ENCODE peak calls at places on chromosome 22, in ten cellular contexts. One of them, this sample, is unnamed. For H3K4me1, the result is how much of the 10 kb centered on the place peaks cover.

GRCh38 chr22:36808611-36809344 is 8.1 kb downstream of the PVALB start:
- DNase-seq in IMR-90: no peak
- DNase-seq in BE2C: no peak
- DNase-seq in breast epithelium: no peak
- DNase-seq in cardiac muscle cell: no peak
- DNase-seq in gastrocnemius medialis: no peak
- DNase-seq in A549: no peak
- DNase-seq in heart left ventricle: no peak
- DNase-seq in fibroblast of lung: no peak
- DNase-seq in kidney: no peak
- DNase-seq in this sample: no peak

GRCh38 chr22:23012081-23012622 is 58.2 kb upstream of the GNAZ start:
- DNase-seq in cardiac muscle cell: no peak
- DNase-seq in gastrocnemius medialis: no peak
- DNase-seq in kidney: no peak
- DNase-seq in A549: no peak
- DNase-seq in IMR-90: no peak
- DNase-seq in fibroblast of lung: no peak
- DNase-seq in heart left ventricle: no peak
- DNase-seq in BE2C: no peak
- DNase-seq in breast epithelium: no peak
- DNase-seq in this sample: no peak

GRCh38 chr22:35510481-35510934 is 30.1 kb upstream of the RASD2 start:
- DNase-seq in heart left ventricle: no peak
- DNase-seq in fibroblast of lung: peak
- DNase-seq in IMR-90: peak
- DNase-seq in BE2C: no peak
- DNase-seq in breast epithelium: no peak
- DNase-seq in cardiac muscle cell: no peak
- DNase-seq in A549: no peak
- DNase-seq in gastrocnemius medialis: no peak
- DNase-seq in kidney: no peak
- DNase-seq in this sample: no peak

GRCh38 chr22:49092751-49093150 is 734.9 kb downstream of the BRD1 start:
- DNase-seq in fibroblast of lung: no peak
- DNase-seq in breast epithelium: no peak
- DNase-seq in IMR-90: no peak
- DNase-seq in heart left ventricle: no peak
- DNase-seq in gastrocnemius medialis: no peak
- DNase-seq in BE2C: no peak
- DNase-seq in kidney: peak
- DNase-seq in A549: no peak
- DNase-seq in cardiac muscle cell: no peak
- DNase-seq in this sample: no peak

GRCh38 chr22:35634981-35635540 is 13.2 kb upstream of the APOL6 start:
- DNase-seq in BE2C: no peak
- DNase-seq in heart left ventricle: no peak
- DNase-seq in IMR-90: peak
- DNase-seq in gastrocnemius medialis: no peak
- DNase-seq in kidney: no peak
- DNase-seq in fibroblast of lung: no peak
- DNase-seq in A549: no peak
- DNase-seq in cardiac muscle cell: no peak
- DNase-seq in breast epithelium: no peak
- DNase-seq in this sample: no peak

GRCh38 chr22:48942698-48943566 is 884.7 kb downstream of the BRD1 start:
- DNase-seq in cardiac muscle cell: no peak
- DNase-seq in gastrocnemius medialis: no peak
- DNase-seq in breast epithelium: peak
- DNase-seq in BE2C: no peak
- DNase-seq in fibroblast of lung: no peak
- DNase-seq in kidney: no peak
- DNase-seq in heart left ventricle: no peak
- DNase-seq in IMR-90: no peak
- DNase-seq in A549: no peak
- DNase-seq in this sample: no peak

GRCh38 chr22:37310815-37311595 is 28.7 kb downstream of the CYTH4 start:
- DNase-seq in fibroblast of lung: no peak
- DNase-seq in IMR-90: no peak
- DNase-seq in heart left ventricle: peak
- DNase-seq in cardiac muscle cell: no peak
- DNase-seq in breast epithelium: no peak
- DNase-seq in kidney: no peak
- DNase-seq in BE2C: no peak
- DNase-seq in gastrocnemius medialis: no peak
- DNase-seq in A549: no peak
- DNase-seq in this sample: no peak

GRCh38 chr22:44126807-44127206 is 53.9 kb upstream of the PARVG start:
- DNase-seq in cardiac muscle cell: no peak
- DNase-seq in breast epithelium: no peak
- DNase-seq in heart left ventricle: no peak
- DNase-seq in A549: no peak
- DNase-seq in fibroblast of lung: no peak
- DNase-seq in gastrocnemius medialis: no peak
- DNase-seq in IMR-90: no peak
- DNase-seq in BE2C: no peak
- DNase-seq in kidney: no peak
- DNase-seq in this sample: no peak

GRCh38 chr22:39349967-39350802 is at the start of gene SYNGR1:
- DNase-seq in A549: no peak
- DNase-seq in heart left ventricle: no peak
- DNase-seq in BE2C: peak
- DNase-seq in breast epithelium: no peak
- DNase-seq in gastrocnemius medialis: no peak
- DNase-seq in fibroblast of lung: no peak
- DNase-seq in IMR-90: no peak
- DNase-seq in cardiac muscle cell: peak
- DNase-seq in kidney: peak
- DNase-seq in this sample: no peak

GRCh38 chr22:17913705-17914282 is 110.6 kb downstream of the MICAL3 start:
- DNase-seq in IMR-90: peak
- DNase-seq in kidney: no peak
- DNase-seq in breast epithelium: no peak
- DNase-seq in gastrocnemius medialis: no peak
- DNase-seq in fibroblast of lung: peak
- DNase-seq in heart left ventricle: no peak
- DNase-seq in cardiac muscle cell: no peak
- DNase-seq in BE2C: no peak
- DNase-seq in A549: no peak
- DNase-seq in this sample: no peak

DNA sequence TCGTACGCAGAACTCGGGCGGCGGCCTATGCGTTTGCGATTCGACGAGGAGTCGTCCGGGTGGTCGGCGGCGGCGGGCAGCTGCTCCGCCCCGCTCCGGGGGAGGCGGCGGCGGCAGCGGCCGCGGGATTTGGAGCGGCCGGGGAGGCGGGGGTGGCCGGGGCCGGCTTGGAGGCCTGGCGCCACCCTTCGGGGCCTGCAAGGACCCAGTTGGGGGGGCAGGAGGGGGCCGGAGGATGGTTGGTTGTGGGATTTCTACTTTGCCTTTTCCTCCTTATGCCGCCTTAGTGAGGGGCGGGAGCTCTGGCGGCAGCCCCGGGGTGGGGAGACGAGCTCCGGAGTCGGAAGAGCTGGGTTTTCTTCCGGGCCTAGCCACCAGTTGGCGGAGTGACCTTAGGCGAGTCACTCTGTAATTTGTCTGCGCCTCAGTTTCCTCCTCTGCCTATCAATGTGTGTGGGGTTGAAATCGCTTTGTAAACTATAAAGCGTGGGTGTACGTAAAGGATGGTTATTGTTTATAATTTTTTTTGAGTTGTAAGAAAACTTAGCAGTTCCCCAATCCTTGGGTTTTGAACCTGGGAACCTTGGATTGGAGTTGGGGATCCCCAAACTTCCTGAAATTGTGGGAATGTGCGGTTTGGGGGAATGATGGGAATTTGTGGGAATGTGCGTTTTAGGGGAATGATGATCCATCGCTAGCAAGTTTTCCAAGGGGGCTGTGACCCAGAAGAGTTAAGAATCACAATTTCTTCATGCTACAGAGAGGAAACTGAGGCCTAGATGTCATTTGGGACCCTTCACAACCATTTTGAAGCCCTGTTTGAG is 679 bp downstream of the TUG1 start:
- DNase-seq in gastrocnemius medialis: no peak
- DNase-seq in A549: peak
- DNase-seq in breast epithelium: no peak
- DNase-seq in IMR-90: peak
- DNase-seq in cardiac muscle cell: no peak
- DNase-seq in heart left ventricle: peak
- DNase-seq in BE2C: peak
- DNase-seq in fibroblast of lung: peak
- DNase-seq in kidney: no peak
- DNase-seq in this sample: no peak
- TF ChIP-seq CTCF in gastrocnemius medialis: peak
- TF ChIP-seq CTCF in A549: peak
- TF ChIP-seq CTCF in breast epithelium: no peak
- TF ChIP-seq CTCF in IMR-90: peak
- TF ChIP-seq CTCF in cardiac muscle cell: peak
- TF ChIP-seq CTCF in heart left ventricle: peak
- TF ChIP-seq CTCF in BE2C: no peak
- TF ChIP-seq CTCF in fibroblast of lung: no peak
- TF ChIP-seq CTCF in kidney: no peak
- TF ChIP-seq CTCF in this sample: peak

GRCh38 chr22:38312261-38312800 is 4.9 kb downstream of the CSNK1E start:
- DNase-seq in fibroblast of lung: peak
- DNase-seq in breast epithelium: no peak
- DNase-seq in IMR-90: peak
- DNase-seq in BE2C: no peak
- DNase-seq in cardiac muscle cell: no peak
- DNase-seq in heart left ventricle: no peak
- DNase-seq in kidney: no peak
- DNase-seq in A549: no peak
- DNase-seq in gastrocnemius medialis: no peak
- DNase-seq in this sample: no peak
- H3K4me1 ChIP-seq in fibroblast of lung: under half
- H3K4me1 ChIP-seq in breast epithelium: under half
- H3K4me1 ChIP-seq in IMR-90: under half
- H3K4me1 ChIP-seq in BE2C: under half
- H3K4me1 ChIP-seq in cardiac muscle cell: under half
- H3K4me1 ChIP-seq in heart left ventricle: half or more
- H3K4me1 ChIP-seq in kidney: under half
- H3K4me1 ChIP-seq in A549: under half
- H3K4me1 ChIP-seq in gastrocnemius medialis: half or more
- H3K4me1 ChIP-seq in this sample: under half

DNA sequence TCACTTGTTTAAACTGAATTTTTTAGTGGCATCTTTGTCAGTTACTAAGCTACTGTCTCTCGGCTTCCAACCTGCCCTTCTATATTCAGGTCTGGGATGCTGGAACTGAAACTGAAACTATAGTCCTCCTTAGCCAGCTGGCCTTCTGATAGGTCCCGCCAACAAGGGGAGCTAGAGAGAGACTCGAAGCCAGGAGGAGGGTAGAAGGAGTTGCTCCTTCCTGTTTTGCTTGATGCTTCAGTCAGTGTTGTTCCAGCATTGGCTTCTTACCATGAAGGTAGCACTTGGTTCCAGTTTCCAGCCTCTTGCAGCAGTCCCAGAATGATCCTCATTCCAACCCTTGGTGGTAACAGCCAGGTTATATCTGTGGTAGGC is 32.9 kb upstream of the HORMAD2 start:
- DNase-seq in kidney: no peak
- DNase-seq in heart left ventricle: no peak
- DNase-seq in breast epithelium: no peak
- DNase-seq in fibroblast of lung: peak
- DNase-seq in gastrocnemius medialis: no peak
- DNase-seq in IMR-90: peak
- DNase-seq in cardiac muscle cell: no peak
- DNase-seq in BE2C: no peak
- DNase-seq in A549: no peak
- DNase-seq in this sample: no peak
- TF ChIP-seq CTCF in kidney: no peak
- TF ChIP-seq CTCF in heart left ventricle: no peak
- TF ChIP-seq CTCF in breast epithelium: no peak
- TF ChIP-seq CTCF in fibroblast of lung: no peak
- TF ChIP-seq CTCF in gastrocnemius medialis: no peak
- TF ChIP-seq CTCF in IMR-90: no peak
- TF ChIP-seq CTCF in cardiac muscle cell: no peak
- TF ChIP-seq CTCF in BE2C: no peak
- TF ChIP-seq CTCF in A549: no peak
- TF ChIP-seq CTCF in this sample: peak

GRCh38 chr22:27919943-27920755 is 1.1 kb upstream of the PITPNB start:
- DNase-seq in kidney: no peak
- DNase-seq in IMR-90: peak
- DNase-seq in A549: peak
- DNase-seq in BE2C: peak
- DNase-seq in breast epithelium: no peak
- DNase-seq in cardiac muscle cell: peak
- DNase-seq in gastrocnemius medialis: peak
- DNase-seq in fibroblast of lung: peak
- DNase-seq in heart left ventricle: peak
- DNase-seq in this sample: peak

GRCh38 chr22:27919222-27919942 is at the start of gene PITPNB:
- DNase-seq in kidney: peak
- DNase-seq in A549: peak
- DNase-seq in breast epithelium: peak
- DNase-seq in gastrocnemius medialis: peak
- DNase-seq in BE2C: peak
- DNase-seq in cardiac muscle cell: peak
- DNase-seq in fibroblast of lung: peak
- DNase-seq in heart left ventricle: peak
- DNase-seq in IMR-90: peak
- DNase-seq in this sample: peak

GRCh38 chr22:27913162-27913741 is 5.8 kb downstream of the PITPNB start:
- DNase-seq in breast epithelium: no peak
- DNase-seq in A549: no peak
- DNase-seq in cardiac muscle cell: peak
- DNase-seq in fibroblast of lung: peak
- DNase-seq in BE2C: peak
- DNase-seq in heart left ventricle: peak
- DNase-seq in gastrocnemius medialis: no peak
- DNase-seq in IMR-90: peak
- DNase-seq in kidney: no peak
- DNase-seq in this sample: no peak

DNA sequence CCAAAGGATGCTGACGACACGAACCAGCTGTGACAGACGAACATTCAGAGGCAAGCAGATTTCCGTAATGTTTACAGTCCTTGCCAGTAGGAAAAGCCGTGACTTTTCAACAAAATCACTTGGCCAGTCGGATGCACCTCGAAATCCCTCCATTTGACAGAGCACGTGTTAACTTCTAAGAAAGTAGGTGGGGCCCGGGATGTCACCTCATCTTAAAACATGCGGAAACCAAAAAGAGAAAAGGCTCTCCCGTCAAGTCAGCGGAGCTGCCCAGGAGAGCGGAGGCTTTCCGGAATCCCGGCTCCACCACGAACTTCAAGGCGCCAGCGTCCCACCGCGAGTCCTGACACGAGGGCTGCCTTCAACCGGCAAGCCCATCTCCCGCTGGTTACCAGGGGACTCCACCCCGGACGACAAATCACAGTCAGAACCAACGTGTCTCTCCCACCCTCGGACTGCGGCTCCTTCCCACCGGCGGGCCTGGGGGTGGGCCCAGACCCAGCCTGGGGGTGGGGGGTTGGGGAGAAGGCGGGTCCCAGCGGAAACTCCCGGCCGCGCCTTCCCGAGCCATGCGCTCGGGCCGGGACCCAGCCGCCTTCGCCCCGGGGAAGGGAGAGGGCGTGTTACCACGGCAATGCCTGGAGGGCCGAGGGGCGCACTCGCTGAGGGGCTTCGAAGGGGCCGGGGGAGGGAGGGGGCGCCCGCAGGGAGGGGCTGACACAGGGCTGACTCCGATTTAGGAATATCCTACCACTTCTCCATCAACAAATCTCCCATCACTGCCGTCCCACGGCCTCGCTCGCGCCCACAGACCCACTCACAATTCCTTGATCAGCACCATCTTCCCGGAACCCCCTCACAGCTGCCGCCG is 470 bp downstream of the PITPNB start:
- DNase-seq in gastrocnemius medialis: peak
- DNase-seq in kidney: peak
- DNase-seq in cardiac muscle cell: peak
- DNase-seq in fibroblast of lung: peak
- DNase-seq in A549: peak
- DNase-seq in heart left ventricle: peak
- DNase-seq in BE2C: peak
- DNase-seq in breast epithelium: peak
- DNase-seq in IMR-90: peak
- DNase-seq in this sample: peak
- H3K4me1 ChIP-seq in gastrocnemius medialis: under half
- H3K4me1 ChIP-seq in kidney: under half
- H3K4me1 ChIP-seq in cardiac muscle cell: under half
- H3K4me1 ChIP-seq in fibroblast of lung: under half
- H3K4me1 ChIP-seq in A549: under half
- H3K4me1 ChIP-seq in heart left ventricle: under half
- H3K4me1 ChIP-seq in BE2C: under half
- H3K4me1 ChIP-seq in breast epithelium: under half
- H3K4me1 ChIP-seq in IMR-90: under half
- H3K4me1 ChIP-seq in this sample: under half